ENCODE peak calls at places on chromosomes 13 and 19, in seven cellular contexts. N, X, Z, A, F, T and L are unnamed samples.

GRCh38 chr13:106415971-106416370 is 119.5 kb downstream of the EFNB2 start:
- DNase-seq in T (no peak), X (peak), A (no peak), N (no peak), Z (no peak), F (no peak), L (no peak)

GRCh38 chr13:111387026-111387871 is 66.8 kb downstream of the TEX29 start:
- DNase-seq in Z (no peak), T (no peak), X (no peak), F (no peak), N (no peak), A (no peak), L (no peak)

GRCh38 chr13:49791753-49792549 is 531 bp downstream of the KPNA3 start:
- DNase-seq in Z (peak), F (peak), N (peak), X (peak), T (no peak), A (peak), L (peak)

GRCh38 chr13:40445557-40445990 is 220.9 kb downstream of the FOXO1 start:
- DNase-seq in A (no peak), X (peak), N (no peak), T (peak), Z (peak), F (no peak), L (no peak)

GRCh38 chr13:97226013-97226412 is 3.9 kb downstream of the MBNL2 start:
- DNase-seq in X (no peak), Z (no peak), F (no peak), A (peak), T (no peak), N (no peak), L (no peak)

GRCh38 chr13:86581711-86582110 is 782.5 kb upstream of the SLITRK6 start:
- DNase-seq in T (no peak), N (no peak), Z (peak), F (no peak), A (no peak), X (peak), L (no peak)

GRCh38 chr19:50943074-50943828 is 9.6 kb downstream of the KLK5 start:
- DNase-seq in N (no peak), X (no peak), A (no peak), Z (no peak), T (no peak), F (no peak), L (peak)

GRCh38 chr19:31304877-31305312 is 44.3 kb downstream of the TSHZ3 start:
- DNase-seq in Z (no peak), X (no peak), T (no peak), A (no peak), F (no peak), N (no peak), L (no peak)

GRCh38 chr19:35195822-35196221 is 32.7 kb downstream of the FAM187B start:
- DNase-seq in N (no peak), Z (no peak), T (no peak), A (no peak), X (no peak), F (no peak), L (no peak)

GRCh38 chr19:34644991-34645461 is 31.9 kb downstream of the SCGB2B2 start:
- DNase-seq in N (no peak), F (no peak), A (peak), X (no peak), T (no peak), Z (no peak), L (no peak)

GRCh38 chr13:23610187-23610576 is 40.0 kb downstream of the TNFRSF19 start:
- DNase-seq in X (peak), T (peak), N (no peak), F (no peak), Z (peak), A (no peak), L (no peak)